ENCODE peak calls at places on chromosome 9, in eight cellular contexts. A, B, G, M, Y, W, Q and C are unnamed samples.
A peak's percentile ranks its signal among the peaks of the same experiment; 100 is the strongest.

GRCh38 chr9:91427873-91428272 is 4.2 kb upstream of the NFIL3 start:
- DNase-seq in G (no peak), Y (no peak), M (peak; percentile 68), A (no peak), B (no peak), W (no peak), Q (peak; percentile 41), C (no peak)

GRCh38 chr9:3271581-3271980 is 254.2 kb downstream of the RFX3 start:
- DNase-seq in M (no peak), B (no peak), Y (no peak), W (no peak), A (no peak), G (no peak), Q (no peak), C (no peak)

GRCh38 chr9:12350775-12351174 is 342.4 kb upstream of the TYRP1 start:
- DNase-seq in W (no peak), M (no peak), A (no peak), B (no peak), G (no peak), Q (no peak), Y (no peak), C (no peak)

GRCh38 chr9:134438204-134438788 is 112.0 kb downstream of the RXRA start:
- DNase-seq in Y (no peak), B (no peak), A (no peak), G (no peak), M (no peak), W (no peak), Q (no peak), C (no peak)

GRCh38 chr9:87842878-87843585 is 39.6 kb upstream of the SPATA31E1 start:
- DNase-seq in W (no peak), G (no peak), Y (no peak), A (no peak), B (no peak), Q (no peak), M (no peak), C (no peak)

GRCh38 chr9:108477538-108478006 is 378.2 kb downstream of the ACTL7B start:
- DNase-seq in G (no peak), Q (peak; percentile 74), A (peak; percentile 33), M (peak; percentile 84), B (no peak), W (peak; percentile 53), Y (no peak), C (no peak)

GRCh38 chr9:98342819-98343208 is 87.4 kb upstream of the TBC1D2 start:
- DNase-seq in Q (no peak), B (no peak), A (no peak), Y (no peak), G (no peak), M (no peak), W (no peak), C (no peak)

GRCh38 chr9:37339945-37340344 is 82.6 kb upstream of the GRHPR start:
- DNase-seq in Y (no peak), W (no peak), Q (no peak), B (no peak), A (no peak), G (no peak), M (no peak), C (no peak)

GRCh38 chr9:83509372-83509771 is 28.8 kb downstream of the FRMD3 start:
- DNase-seq in M (peak; percentile 96), W (no peak), G (no peak), Y (no peak), A (no peak), B (no peak), Q (no peak), C (no peak)

GRCh38 chr9:96567203-96567700 is 52.4 kb downstream of the CDC14B start:
- DNase-seq in M (peak; percentile 49), G (no peak), Y (no peak), B (no peak), Q (peak; percentile 46), W (no peak), A (no peak), C (no peak)

GRCh38 chr9:131478421-131478868 is 24.3 kb upstream of the POMT1 start:
- DNase-seq in A (no peak), M (peak; percentile 36), Y (peak; percentile 82), Q (peak; percentile 34), W (peak; percentile 63), B (peak; percentile 46), G (no peak), C (no peak)

GRCh38 chr9:115850548-115851304 is 302.9 kb upstream of the PAPPA start:
- DNase-seq in G (peak; percentile 41), A (no peak), B (no peak), M (peak; percentile 70), Y (no peak), W (no peak), Q (no peak), C (no peak)

GRCh38 chr9:112112941-112113399 is 62.1 kb downstream of the SUSD1 start:
- DNase-seq in G (peak; percentile 13), B (peak; percentile 58), A (no peak), Q (peak; percentile 86), Y (no peak), M (no peak), W (peak; percentile 15), C (no peak)

GRCh38 chr9:98610196-98610595 is 98.5 kb downstream of the GABBR2 start:
- DNase-seq in A (no peak), Q (no peak), M (peak; percentile 45), B (no peak), Y (no peak), G (no peak), W (no peak), C (no peak)

GRCh38 chr9:114836769-114837168 is 30.9 kb upstream of the TNFSF15 start:
- DNase-seq in W (no peak), B (no peak), G (no peak), Q (no peak), A (no peak), M (peak; percentile 12), Y (no peak), C (no peak)

GRCh38 chr9:33080534-33080933 is 4.1 kb upstream of the SMU1 start:
- DNase-seq in M (no peak), G (no peak), W (no peak), B (no peak), A (no peak), Q (peak; percentile 83), Y (no peak), C (no peak)

GRCh38 chr9:2336055-2336454 is 285.5 kb upstream of the VLDLR start:
- DNase-seq in A (peak; percentile 46), M (peak; percentile 32), B (no peak), Y (no peak), Q (no peak), W (peak; percentile 6), G (no peak), C (no peak)